ENCODE peak calls at places on chromosomes 13 and 19, in four cellular contexts. V, R, P and T are unnamed samples.

GRCh38 chr19:33399745-33400681 is 26.5 kb downstream of the CEBPG start:
- DNase-seq in P (no peak), V (no peak), R (no peak), T (no peak)

GRCh38 chr13:99657848-99658265 is 156.6 kb downstream of the TM9SF2 start:
- DNase-seq in V (peak; percentile 68), P (peak; percentile 74), R (peak; percentile 74), T (no peak)

GRCh38 chr19:3546119-3546518 is 7.1 kb downstream of the TEKTIP1 start:
- DNase-seq in P (no peak), R (no peak), V (no peak), T (no peak)

GRCh38 chr19:29524912-29525870 is 603 bp upstream of the VSTM2B start:
- DNase-seq in V (peak; percentile 66), R (peak; percentile 83), P (peak; percentile 53), T (no peak)

GRCh38 chr19:53102701-53103140 is 501 bp downstream of the ZNF160 start:
- DNase-seq in V (no peak), P (peak; percentile 36), R (no peak), T (peak; percentile 31)

GRCh38 chr13:62119739-62120700 is 704.4 kb upstream of the PCDH20 start:
- DNase-seq in V (no peak), P (peak; percentile 49), R (no peak), T (peak; percentile 17)

GRCh38 chr19:16374436-16374835 is 49.8 kb downstream of the KLF2 start:
- DNase-seq in R (no peak), V (no peak), P (no peak), T (no peak)

GRCh38 chr19:35155441-35155840 is 906 bp downstream of the FXYD5 start:
- DNase-seq in R (no peak), V (no peak), P (no peak), T (no peak)

GRCh38 chr19:38850976-38851621 is 1.3 kb upstream of the HNRNPL start:
- DNase-seq in P (peak; percentile 29), V (no peak), R (peak; percentile 69), T (no peak)

GRCh38 chr13:40916207-40916998 is 102.7 kb downstream of the ELF1 start:
- DNase-seq in V (no peak), R (no peak), P (no peak), T (peak; percentile 21)

GRCh38 chr19:32164384-32164992 is 180.9 kb upstream of the ZNF507 start:
- DNase-seq in R (peak; percentile 27), P (no peak), V (no peak), T (no peak)

GRCh38 chr13:19991531-19991930 is 33.0 kb downstream of the ZMYM2 start:
- DNase-seq in V (no peak), P (no peak), R (no peak), T (no peak)

GRCh38 chr19:2330632-2331284 is 2.3 kb downstream of the SPPL2B start:
- DNase-seq in V (no peak), P (no peak), R (peak; percentile 54), T (no peak)

GRCh38 chr19:45099465-45100201 is 6.7 kb downstream of the PPP1R37 start:
- DNase-seq in V (no peak), P (no peak), R (no peak), T (peak; percentile 46)

GRCh38 chr13:78197231-78197630 is 278.6 kb upstream of the EDNRB start:
- DNase-seq in V (no peak), R (no peak), P (no peak), T (peak; percentile 4)

GRCh38 chr13:28659611-28659970 is 661 bp downstream of the POMP start:
- DNase-seq in P (no peak), R (no peak), V (no peak), T (peak; percentile 75)

GRCh38 chr13:23810842-23811241 is 78.4 kb downstream of the MIPEP start:
- DNase-seq in R (no peak), P (no peak), V (no peak), T (no peak)

GRCh38 chr19:17202249-17202648 is 12.9 kb upstream of the USE1 start:
- DNase-seq in R (no peak), P (no peak), V (no peak), T (no peak)

GRCh38 chr19:48351341-48351752 is 12.4 kb downstream of the TMEM143 start:
- DNase-seq in P (peak; percentile 80), V (peak; percentile 84), R (peak; percentile 97), T (peak; percentile 26)

GRCh38 chr13:100707818-100708740 is 33.5 kb upstream of the TMTC4 start:
- DNase-seq in V (no peak), P (no peak), R (no peak), T (no peak)

GRCh38 chr19:372306-372890 is 27.8 kb upstream of the MIER2 start:
- DNase-seq in V (no peak), P (no peak), R (no peak), T (peak; percentile 70)

GRCh38 chr13:74017301-74018092 is 116.7 kb downstream of the KLF12 start:
- DNase-seq in R (no peak), P (no peak), V (no peak), T (no peak)

GRCh38 chr13:50527612-50528509 is 315.6 kb downstream of the DLEU7 start:
- DNase-seq in V (no peak), R (no peak), P (no peak), T (no peak)

GRCh38 chr19:45364696-45365095 is 5.7 kb downstream of the ERCC2 start:
- DNase-seq in V (no peak), R (no peak), P (no peak), T (no peak)

GRCh38 chr19:45591004-45591637 is 6.5 kb upstream of the OPA3 start:
- DNase-seq in V (peak; percentile 89), R (peak; percentile 81), P (peak; percentile 77), T (peak; percentile 35)

GRCh38 chr13:110885966-110886365 is 28.9 kb downstream of the ANKRD10 start:
- DNase-seq in V (peak; percentile 75), R (peak; percentile 61), P (peak; percentile 73), T (no peak)

GRCh38 chr19:4471400-4472173 is 510 bp upstream of the HDGFL2 start:
- DNase-seq in V (peak; percentile 99), R (peak; percentile 92), P (peak; percentile 100), T (peak; percentile 100)

GRCh38 chr13:41610426-41610825 is 153.1 kb downstream of the RGCC start:
- DNase-seq in P (no peak), V (no peak), R (no peak), T (peak; percentile 97)

GRCh38 chr13:29801737-29802305 is 48.6 kb downstream of the UBL3 start:
- DNase-seq in P (peak; percentile 64), R (no peak), V (no peak), T (peak; percentile 20)

GRCh38 chr13:48093588-48093987 is 1.3 kb downstream of the MED4 start:
- DNase-seq in R (no peak), V (no peak), P (no peak), T (no peak)

GRCh38 chr19:39147480-39147879 is 21.9 kb downstream of the PAK4 start:
- DNase-seq in P (no peak), V (no peak), R (no peak), T (no peak)

GRCh38 chr13:50244913-50245574 is 229.8 kb downstream of the KCNRG start:
- DNase-seq in R (no peak), P (peak; percentile 5), V (no peak), T (peak; percentile 88)

GRCh38 chr19:694481-695349 is 537 bp downstream of the PRSS57 start:
- DNase-seq in V (no peak), P (no peak), R (no peak), T (no peak)

GRCh38 chr19:51417107-51417806 is at the start of gene SIGLEC10:
- DNase-seq in V (peak; percentile 58), P (no peak), R (no peak), T (no peak)
- H3K56ac ChIP-seq in V (no peak within 1 kb of the TSS), P (no peak within 1 kb of the TSS), R (no peak within 1 kb of the TSS), T (no peak within 1 kb of the TSS)

GRCh38 chr13:93339550-93339949 is 112.9 kb downstream of the GPC6 start:
- DNase-seq in P (no peak), V (no peak), R (no peak), T (no peak)

GRCh38 chr13:93344048-93344447 is 117.4 kb downstream of the GPC6 start:
- DNase-seq in P (peak; percentile 34), V (no peak), R (no peak), T (no peak)

GRCh38 chr13:93338030-93338429 is 111.4 kb downstream of the GPC6 start:
- DNase-seq in V (no peak), R (no peak), P (no peak), T (no peak)

GRCh38 chr13:93338906-93339305 is 112.3 kb downstream of the GPC6 start:
- DNase-seq in P (no peak), V (no peak), R (no peak), T (peak; percentile 49)

DNA sequence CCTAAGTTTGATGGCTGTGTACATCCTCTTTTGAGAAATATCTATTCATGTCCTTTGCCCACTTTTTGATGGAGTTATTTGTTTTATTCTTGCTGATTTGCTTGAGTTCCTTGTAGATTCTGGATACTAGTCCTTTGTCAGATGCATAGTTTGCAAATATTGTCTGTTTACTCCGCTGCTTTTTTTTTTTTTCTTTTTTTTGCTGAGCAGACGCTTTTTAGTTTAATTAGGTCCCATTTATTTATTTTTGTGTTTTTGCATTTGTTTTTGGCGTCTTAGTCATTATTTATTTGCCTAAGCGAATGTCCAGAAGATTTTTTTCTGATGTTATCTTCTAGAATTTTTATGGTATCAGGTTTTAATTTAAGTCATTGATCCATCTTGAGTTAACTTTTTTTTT is 114.9 kb downstream of the GPC6 start:
- DNase-seq in P (no peak), R (no peak), V (no peak), T (no peak)
- H3K56ac ChIP-seq in P (no peak overlapping the region), R (no peak overlapping the region), V (no peak overlapping the region), T (no peak overlapping the region)

GRCh38 chr13:52006491-52007245 is 4.6 kb downstream of the ATP7B start:
- DNase-seq in V (no peak), P (no peak), R (no peak), T (no peak)
- H3K56ac ChIP-seq in V (no peak overlapping the region), P (no peak overlapping the region), R (no peak overlapping the region), T (no peak overlapping the region)

DNA sequence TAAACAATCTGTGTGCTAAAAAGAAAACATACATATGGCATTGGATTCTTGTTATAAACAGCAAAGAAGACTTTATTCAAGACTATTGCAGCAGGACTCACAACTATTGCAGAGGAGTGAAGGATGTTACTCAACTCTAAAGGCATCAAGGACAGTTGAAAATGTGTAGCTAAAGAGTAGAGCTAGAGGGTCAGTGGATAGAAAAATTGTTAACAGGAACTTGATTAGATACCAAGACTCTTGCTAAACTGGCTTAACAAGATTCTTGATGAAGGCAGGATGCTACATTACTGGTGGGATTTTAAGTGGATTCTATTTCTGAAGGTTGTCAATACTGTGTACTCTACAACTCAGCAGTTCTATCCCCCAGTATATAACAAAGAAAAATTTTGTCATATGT is 1183.3 kb downstream of the SLITRK1 start:
- DNase-seq in R (no peak), V (no peak), P (peak; percentile 17), T (no peak)
- H3K56ac ChIP-seq in R (no peak overlapping the region), V (no peak overlapping the region), P (no peak overlapping the region), T (no peak overlapping the region)

GRCh38 chr13:21996049-21996448 is 325.2 kb downstream of the FGF9 start:
- DNase-seq in V (no peak), P (no peak), R (no peak), T (no peak)
- H3K56ac ChIP-seq in V (no peak overlapping the region), P (no peak overlapping the region), R (no peak overlapping the region), T (no peak overlapping the region)